ENCODE peak calls at places on chromosome 6, in eight cellular contexts. V, I, K, Z, A, M, E and N are unnamed samples.
A peak's percentile ranks its signal among the peaks of the same experiment; 100 is the strongest.

GRCh38 chr6:42405025-42405424 is 46.7 kb downstream of the TRERF1 start:
- DNase-seq in K (peak; percentile 28), Z (peak; percentile 15), A (no peak), I (no peak), E (no peak), M (no peak), V (peak; percentile 37), N (no peak)

GRCh38 chr6:145110109-145110508 is 625.2 kb downstream of the EPM2A start:
- DNase-seq in E (no peak), Z (peak; percentile 72), K (no peak), A (no peak), V (no peak), I (no peak), M (no peak), N (no peak)

GRCh38 chr6:148704539-148704938 is 42.3 kb upstream of the UST start:
- DNase-seq in I (no peak), V (no peak), Z (no peak), M (no peak), E (no peak), A (no peak), K (no peak), N (no peak)

GRCh38 chr6:136792066-136792944 is at the start of gene MAP3K5:
- DNase-seq in K (peak; percentile 84), A (peak; percentile 91), V (peak; percentile 88), Z (peak; percentile 93), E (peak; percentile 78), I (peak; percentile 85), M (peak; percentile 52), N (peak; percentile 84)

GRCh38 chr6:106731144-106731842 is 101.9 kb downstream of the QRSL1 start:
- DNase-seq in A (no peak), K (no peak), I (no peak), Z (no peak), E (no peak), M (no peak), V (no peak), N (no peak)

GRCh38 chr6:81130071-81130470 is 622.4 kb downstream of the TENT5A start:
- DNase-seq in I (no peak), K (no peak), Z (no peak), A (no peak), V (no peak), M (no peak), E (no peak), N (no peak)

GRCh38 chr6:108621117-108621516 is 60.4 kb downstream of the FOXO3 start:
- DNase-seq in V (peak; percentile 86), A (no peak), M (no peak), K (peak; percentile 84), E (no peak), I (no peak), Z (peak; percentile 67), N (no peak)

GRCh38 chr6:81331526-81331925 is 421.0 kb downstream of the TENT5A start:
- DNase-seq in M (no peak), K (peak; percentile 32), I (no peak), A (no peak), E (no peak), Z (peak; percentile 1), V (peak; percentile 2), N (no peak)

GRCh38 chr6:56804996-56805395 is 149.9 kb upstream of the BEND6 start:
- DNase-seq in K (peak; percentile 86), V (peak; percentile 77), M (no peak), A (no peak), E (no peak), Z (peak; percentile 61), I (no peak), N (no peak)

GRCh38 chr6:42714098-42714761 is 8.2 kb downstream of the PRPH2 start:
- DNase-seq in K (peak; percentile 79), I (no peak), E (no peak), V (peak; percentile 91), M (no peak), Z (peak; percentile 30), A (no peak), N (no peak)

GRCh38 chr6:80020381-80021120 is 16.1 kb downstream of the TTK start:
- DNase-seq in V (no peak), Z (no peak), M (no peak), I (no peak), E (no peak), A (no peak), K (no peak), N (no peak)

GRCh38 chr6:6713660-6714446 is 125.3 kb downstream of the LY86 start:
- DNase-seq in E (no peak), Z (peak; percentile 65), A (no peak), V (peak; percentile 45), K (peak; percentile 55), I (no peak), M (no peak), N (no peak)

GRCh38 chr6:7841781-7842468 is 68.7 kb downstream of the TXNDC5 start:
- DNase-seq in E (no peak), A (no peak), Z (no peak), M (no peak), V (no peak), K (peak; percentile 24), I (no peak), N (no peak)

GRCh38 chr6:53906842-53907241 is 112.0 kb downstream of the LRRC1 start:
- DNase-seq in K (peak; percentile 82), E (no peak), M (no peak), V (peak; percentile 68), I (no peak), A (no peak), Z (peak; percentile 4), N (no peak)

GRCh38 chr6:138404666-138405337 is 779 bp downstream of the HEBP2 start:
- DNase-seq in K (no peak), V (peak; percentile 22), Z (peak; percentile 26), A (peak; percentile 57), E (peak; percentile 4), M (no peak), I (peak; percentile 19), N (no peak)

GRCh38 chr6:45416700-45417099 is 39.0 kb upstream of the SUPT3H start:
- DNase-seq in I (no peak), V (no peak), M (no peak), A (no peak), Z (no peak), K (no peak), E (no peak), N (no peak)

GRCh38 chr6:163720005-163720404 is 305.5 kb downstream of the QKI start:
- DNase-seq in A (no peak), V (peak; percentile 34), E (no peak), M (peak; percentile 14), I (no peak), K (no peak), Z (no peak), N (no peak)

GRCh38 chr6:27096834-27097511 is 150.5 kb upstream of the PRSS16 start:
- DNase-seq in A (peak; percentile 66), I (peak; percentile 6), E (peak; percentile 25), K (peak; percentile 60), V (peak; percentile 78), Z (peak; percentile 67), M (no peak), N (peak; percentile 63)

GRCh38 chr6:113630738-113631535 is 226.2 kb upstream of the MARCKS start:
- DNase-seq in A (no peak), I (no peak), K (no peak), V (peak; percentile 88), E (no peak), M (no peak), Z (peak; percentile 52), N (no peak)

GRCh38 chr6:116309001-116309400 is 29.3 kb upstream of the TSPYL1 start:
- DNase-seq in K (no peak), V (no peak), Z (no peak), I (no peak), M (no peak), E (no peak), A (no peak), N (no peak)